ENCODE peak calls at places on chromosomes 4 and X, in four cellular contexts. One of them, this sample, is unnamed.

GRCh38 chrX:122196338-122196737 is 987.7 kb upstream of the GRIA3 start:
- DNase-seq in iPS-NIHi11: no peak
- DNase-seq in endodermal cell: peak
- DNase-seq in mucosa of gallbladder: no peak
- DNase-seq in this sample: no peak

GRCh38 chr4:139502312-139502946 is 48.5 kb downstream of the RAB33B start:
- DNase-seq in iPS-NIHi11: no peak
- DNase-seq in endodermal cell: no peak
- DNase-seq in mucosa of gallbladder: no peak
- DNase-seq in this sample: no peak

GRCh38 chr4:25096553-25097443 is 63.5 kb downstream of the SEPSECS start:
- DNase-seq in iPS-NIHi11: no peak
- DNase-seq in endodermal cell: peak
- DNase-seq in mucosa of gallbladder: no peak
- DNase-seq in this sample: no peak

GRCh38 chr4:151473521-151474097 is 64.6 kb downstream of the FHIP1A start:
- DNase-seq in iPS-NIHi11: no peak
- DNase-seq in endodermal cell: no peak
- DNase-seq in mucosa of gallbladder: no peak
- DNase-seq in this sample: no peak

GRCh38 chr4:3708103-3708510 is 58.1 kb upstream of the ADRA2C start:
- DNase-seq in iPS-NIHi11: no peak
- DNase-seq in endodermal cell: no peak
- DNase-seq in mucosa of gallbladder: peak
- DNase-seq in this sample: no peak

GRCh38 chr4:8768357-8768999 is 103.2 kb downstream of the HMX1 start:
- DNase-seq in iPS-NIHi11: no peak
- DNase-seq in endodermal cell: peak
- DNase-seq in mucosa of gallbladder: no peak
- DNase-seq in this sample: no peak

GRCh38 chrX:125977851-125978250 is 188.2 kb downstream of the DCAF12L2 start:
- DNase-seq in iPS-NIHi11: no peak
- DNase-seq in endodermal cell: no peak
- DNase-seq in mucosa of gallbladder: no peak
- DNase-seq in this sample: no peak

GRCh38 chr4:90190510-90190909 is 63.3 kb downstream of the CCSER1 start:
- DNase-seq in iPS-NIHi11: no peak
- DNase-seq in endodermal cell: no peak
- DNase-seq in mucosa of gallbladder: no peak
- DNase-seq in this sample: no peak

GRCh38 chr4:24885342-24885741 is 27.5 kb downstream of the CCDC149 start:
- DNase-seq in iPS-NIHi11: no peak
- DNase-seq in endodermal cell: no peak
- DNase-seq in mucosa of gallbladder: no peak
- DNase-seq in this sample: no peak

GRCh38 chrX:108199691-108200090 is 108.1 kb downstream of the ATG4A start:
- DNase-seq in iPS-NIHi11: peak
- DNase-seq in endodermal cell: peak
- DNase-seq in mucosa of gallbladder: no peak
- DNase-seq in this sample: peak

GRCh38 chrX:1442016-1442665 is 10.6 kb downstream of the ASMTL start:
- DNase-seq in iPS-NIHi11: peak
- DNase-seq in endodermal cell: peak
- DNase-seq in mucosa of gallbladder: no peak
- DNase-seq in this sample: no peak

GRCh38 chrX:47413179-47413594 is 42.8 kb downstream of the ZNF157 start:
- DNase-seq in iPS-NIHi11: no peak
- DNase-seq in endodermal cell: no peak
- DNase-seq in mucosa of gallbladder: no peak
- DNase-seq in this sample: no peak

GRCh38 chr4:157700898-157701694 is 471.7 kb downstream of the GASK1B start:
- DNase-seq in iPS-NIHi11: no peak
- DNase-seq in endodermal cell: no peak
- DNase-seq in mucosa of gallbladder: no peak
- DNase-seq in this sample: no peak

GRCh38 chr4:141307241-141307689 is 86.6 kb downstream of the ZNF330 start:
- DNase-seq in iPS-NIHi11: peak
- DNase-seq in endodermal cell: peak
- DNase-seq in mucosa of gallbladder: peak
- DNase-seq in this sample: peak

GRCh38 chr4:185210102-185210981 is 944 bp downstream of the SNX25 start:
- DNase-seq in iPS-NIHi11: peak
- DNase-seq in endodermal cell: peak
- DNase-seq in mucosa of gallbladder: peak
- DNase-seq in this sample: peak

GRCh38 chr4:78369691-78370090 is 181.9 kb upstream of the ANXA3 start:
- DNase-seq in iPS-NIHi11: peak
- DNase-seq in endodermal cell: peak
- DNase-seq in mucosa of gallbladder: peak
- DNase-seq in this sample: no peak

GRCh38 chr4:147768113-147768512 is 36.2 kb downstream of the ARHGAP10 start:
- DNase-seq in iPS-NIHi11: no peak
- DNase-seq in endodermal cell: no peak
- DNase-seq in mucosa of gallbladder: no peak
- DNase-seq in this sample: peak

GRCh38 chr4:8688041-8688907 is 95.7 kb downstream of the CPZ start:
- DNase-seq in iPS-NIHi11: peak
- DNase-seq in endodermal cell: peak
- DNase-seq in mucosa of gallbladder: no peak
- DNase-seq in this sample: peak

GRCh38 chrX:103467870-103468269 is 51.4 kb downstream of the RAB40A start:
- DNase-seq in iPS-NIHi11: no peak
- DNase-seq in endodermal cell: no peak
- DNase-seq in mucosa of gallbladder: no peak
- DNase-seq in this sample: no peak

GRCh38 chrX:13994104-13994503 is 35.6 kb downstream of the GEMIN8 start:
- DNase-seq in iPS-NIHi11: no peak
- DNase-seq in endodermal cell: no peak
- DNase-seq in mucosa of gallbladder: no peak
- DNase-seq in this sample: no peak

GRCh38 chr4:108446554-108446953 is 173.8 kb upstream of the RPL34 start:
- DNase-seq in iPS-NIHi11: no peak
- DNase-seq in endodermal cell: no peak
- DNase-seq in mucosa of gallbladder: no peak
- DNase-seq in this sample: no peak

GRCh38 chr4:112031712-112032328 is 113.4 kb upstream of the FAM241A start:
- DNase-seq in iPS-NIHi11: peak
- DNase-seq in endodermal cell: peak
- DNase-seq in mucosa of gallbladder: peak
- DNase-seq in this sample: peak

GRCh38 chrX:149284616-149285015 is 220.5 kb downstream of the IDS start:
- DNase-seq in iPS-NIHi11: no peak
- DNase-seq in endodermal cell: no peak
- DNase-seq in mucosa of gallbladder: no peak
- DNase-seq in this sample: no peak

GRCh38 chrX:126137899-126138298 is 28.2 kb downstream of the DCAF12L2 start:
- DNase-seq in iPS-NIHi11: peak
- DNase-seq in endodermal cell: peak
- DNase-seq in mucosa of gallbladder: no peak
- DNase-seq in this sample: peak

GRCh38 chr4:159283697-159284492 is 181.0 kb downstream of the RAPGEF2 start:
- DNase-seq in iPS-NIHi11: peak
- DNase-seq in endodermal cell: peak
- DNase-seq in mucosa of gallbladder: no peak
- DNase-seq in this sample: no peak

GRCh38 chr4:32189130-32189529 is 1469.0 kb downstream of the PCDH7 start:
- DNase-seq in iPS-NIHi11: no peak
- DNase-seq in endodermal cell: no peak
- DNase-seq in mucosa of gallbladder: no peak
- DNase-seq in this sample: no peak

GRCh38 chr4:3709846-3710441 is 56.2 kb upstream of the ADRA2C start:
- DNase-seq in iPS-NIHi11: no peak
- DNase-seq in endodermal cell: peak
- DNase-seq in mucosa of gallbladder: no peak
- DNase-seq in this sample: no peak

GRCh38 chrX:66013195-66013816 is 26.6 kb downstream of the VSIG4 start:
- DNase-seq in iPS-NIHi11: no peak
- DNase-seq in endodermal cell: no peak
- DNase-seq in mucosa of gallbladder: no peak
- DNase-seq in this sample: no peak

GRCh38 chrX:38859602-38860001 is 58.3 kb downstream of the MID1IP1 start:
- DNase-seq in iPS-NIHi11: no peak
- DNase-seq in endodermal cell: no peak
- DNase-seq in mucosa of gallbladder: no peak
- DNase-seq in this sample: no peak

GRCh38 chr4:2943364-2944090 is 19.7 kb downstream of the NOP14 start:
- DNase-seq in iPS-NIHi11: no peak
- DNase-seq in endodermal cell: peak
- DNase-seq in mucosa of gallbladder: no peak
- DNase-seq in this sample: no peak

GRCh38 chrX:141320801-141321200 is 78.5 kb upstream of the SPANXC start:
- DNase-seq in iPS-NIHi11: no peak
- DNase-seq in endodermal cell: no peak
- DNase-seq in mucosa of gallbladder: no peak
- DNase-seq in this sample: no peak

GRCh38 chr4:1104647-1105046 is 8.7 kb downstream of the RNF212 start:
- DNase-seq in iPS-NIHi11: no peak
- DNase-seq in endodermal cell: no peak
- DNase-seq in mucosa of gallbladder: no peak
- DNase-seq in this sample: no peak

This sample was measured in HEK293T.